ENCODE peak calls at places on chromosomes 5 and 9, in seven cellular contexts. One of them, this sample, is unnamed.

GRCh38 chr5:143554194-143554717 is 150.8 kb upstream of the NR3C1 start:
- DNase-seq in WTC11: no peak
- DNase-seq in HepG2: no peak
- DNase-seq in H1: no peak
- DNase-seq in SK-N-SH: no peak
- DNase-seq in NB4: peak
- DNase-seq in A549: peak
- DNase-seq in this sample: no peak

GRCh38 chr5:127028822-127029457 is 1.4 kb downstream of the MARCHF3 start:
- DNase-seq in WTC11: no peak
- DNase-seq in A549: no peak
- DNase-seq in H1: no peak
- DNase-seq in SK-N-SH: peak
- DNase-seq in HepG2: peak
- DNase-seq in NB4: peak
- DNase-seq in this sample: peak

GRCh38 chr5:10892135-10892910 is 131.3 kb upstream of the DAP start:
- DNase-seq in H1: no peak
- DNase-seq in WTC11: no peak
- DNase-seq in NB4: no peak
- DNase-seq in SK-N-SH: no peak
- DNase-seq in HepG2: no peak
- DNase-seq in A549: no peak
- DNase-seq in this sample: no peak

GRCh38 chr5:17282283-17283120 is 65.1 kb downstream of the BASP1 start:
- DNase-seq in H1: no peak
- DNase-seq in SK-N-SH: no peak
- DNase-seq in WTC11: no peak
- DNase-seq in HepG2: no peak
- DNase-seq in A549: no peak
- DNase-seq in NB4: peak
- DNase-seq in this sample: no peak

GRCh38 chr9:36900856-36901220 is 133.2 kb downstream of the PAX5 start:
- DNase-seq in H1: no peak
- DNase-seq in WTC11: no peak
- DNase-seq in NB4: no peak
- DNase-seq in A549: no peak
- DNase-seq in HepG2: no peak
- DNase-seq in SK-N-SH: no peak
- DNase-seq in this sample: no peak

GRCh38 chr9:75451505-75451904 is 363.2 kb downstream of the OSTF1 start:
- DNase-seq in WTC11: no peak
- DNase-seq in A549: no peak
- DNase-seq in NB4: no peak
- DNase-seq in SK-N-SH: no peak
- DNase-seq in HepG2: no peak
- DNase-seq in H1: no peak
- DNase-seq in this sample: no peak

GRCh38 chr5:77229887-77230286 is 19.4 kb downstream of the PDE8B start:
- DNase-seq in WTC11: no peak
- DNase-seq in A549: no peak
- DNase-seq in NB4: no peak
- DNase-seq in HepG2: no peak
- DNase-seq in SK-N-SH: no peak
- DNase-seq in H1: no peak
- DNase-seq in this sample: no peak

GRCh38 chr9:95494416-95495371 is 22.1 kb downstream of the PTCH1 start:
- DNase-seq in HepG2: no peak
- DNase-seq in NB4: peak
- DNase-seq in H1: no peak
- DNase-seq in A549: no peak
- DNase-seq in WTC11: peak
- DNase-seq in SK-N-SH: peak
- DNase-seq in this sample: no peak

GRCh38 chr5:134120386-134121138 is 6.1 kb downstream of the TCF7 start:
- DNase-seq in WTC11: no peak
- DNase-seq in H1: no peak
- DNase-seq in NB4: no peak
- DNase-seq in A549: no peak
- DNase-seq in SK-N-SH: no peak
- DNase-seq in HepG2: no peak
- DNase-seq in this sample: no peak

GRCh38 chr5:158619083-158619788 is 480.5 kb downstream of the EBF1 start:
- DNase-seq in A549: no peak
- DNase-seq in HepG2: peak
- DNase-seq in H1: no peak
- DNase-seq in SK-N-SH: no peak
- DNase-seq in WTC11: no peak
- DNase-seq in NB4: no peak
- DNase-seq in this sample: no peak

GRCh38 chr5:573206-573605 is 38.9 kb upstream of the CEP72 start:
- DNase-seq in NB4: no peak
- DNase-seq in SK-N-SH: no peak
- DNase-seq in WTC11: no peak
- DNase-seq in A549: no peak
- DNase-seq in HepG2: no peak
- DNase-seq in H1: no peak
- DNase-seq in this sample: no peak

GRCh38 chr5:95080026-95080425 is 204.9 kb downstream of the MCTP1 start:
- DNase-seq in HepG2: no peak
- DNase-seq in H1: no peak
- DNase-seq in WTC11: no peak
- DNase-seq in NB4: no peak
- DNase-seq in A549: no peak
- DNase-seq in SK-N-SH: no peak
- DNase-seq in this sample: no peak

GRCh38 chr5:136242136-136242535 is 49.2 kb upstream of the SMIM32 start:
- DNase-seq in WTC11: no peak
- DNase-seq in H1: no peak
- DNase-seq in SK-N-SH: no peak
- DNase-seq in A549: no peak
- DNase-seq in HepG2: no peak
- DNase-seq in NB4: no peak
- DNase-seq in this sample: no peak

GRCh38 chr5:73170522-73170921 is 2.5 kb upstream of the TMEM174 start:
- DNase-seq in SK-N-SH: no peak
- DNase-seq in NB4: peak
- DNase-seq in A549: peak
- DNase-seq in WTC11: peak
- DNase-seq in HepG2: peak
- DNase-seq in H1: peak
- DNase-seq in this sample: peak

GRCh38 chr9:8907863-8908262 is 1108.3 kb upstream of the DMAC1 start:
- DNase-seq in NB4: no peak
- DNase-seq in HepG2: no peak
- DNase-seq in WTC11: no peak
- DNase-seq in H1: no peak
- DNase-seq in SK-N-SH: no peak
- DNase-seq in A549: peak
- DNase-seq in this sample: peak

GRCh38 chr9:72540348-72540873 is 19.0 kb downstream of the TMC1 start:
- DNase-seq in HepG2: no peak
- DNase-seq in SK-N-SH: no peak
- DNase-seq in NB4: no peak
- DNase-seq in WTC11: no peak
- DNase-seq in H1: no peak
- DNase-seq in A549: peak
- DNase-seq in this sample: no peak

GRCh38 chr5:134086943-134087305 is 27.6 kb upstream of the TCF7 start:
- DNase-seq in WTC11: no peak
- DNase-seq in HepG2: no peak
- DNase-seq in SK-N-SH: no peak
- DNase-seq in H1: no peak
- DNase-seq in A549: no peak
- DNase-seq in NB4: no peak
- DNase-seq in this sample: no peak

GRCh38 chr9:114424126-114424525 is 36.3 kb upstream of the AKNA start:
- DNase-seq in NB4: no peak
- DNase-seq in H1: no peak
- DNase-seq in SK-N-SH: no peak
- DNase-seq in WTC11: no peak
- DNase-seq in HepG2: no peak
- DNase-seq in A549: no peak
- DNase-seq in this sample: no peak

GRCh38 chr5:175689147-175689991 is 31.5 kb downstream of the HRH2 start:
- DNase-seq in NB4: peak
- DNase-seq in A549: no peak
- DNase-seq in H1: no peak
- DNase-seq in SK-N-SH: no peak
- DNase-seq in HepG2: no peak
- DNase-seq in WTC11: no peak
- DNase-seq in this sample: no peak

DNA sequence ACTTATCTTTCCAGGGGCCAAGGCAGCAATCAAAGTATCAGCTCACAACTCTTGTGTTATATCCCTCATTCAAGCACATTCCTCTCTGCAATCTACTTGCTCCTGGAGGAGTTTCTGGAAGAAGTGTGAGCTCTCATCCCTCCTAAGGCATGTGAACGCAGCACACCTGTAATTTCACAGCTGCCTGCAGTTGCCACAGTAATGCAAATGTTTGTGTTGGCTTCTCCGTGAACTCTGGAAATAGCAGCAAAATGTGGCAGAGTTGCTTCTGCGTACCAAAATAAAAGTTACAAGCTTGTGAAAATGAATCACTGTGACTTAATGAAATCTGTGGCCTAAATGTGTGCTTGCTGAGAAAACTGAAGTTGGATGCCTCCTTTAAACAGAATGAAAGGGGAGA is 89.8 kb upstream of the EQTN start:
- DNase-seq in H1: peak
- DNase-seq in SK-N-SH: no peak
- DNase-seq in NB4: no peak
- DNase-seq in HepG2: no peak
- DNase-seq in WTC11: no peak
- DNase-seq in A549: no peak
- DNase-seq in this sample: no peak
- TF ChIP-seq MAX in H1: no peak
- TF ChIP-seq MAX in SK-N-SH: no peak
- TF ChIP-seq MAX in NB4: no peak
- TF ChIP-seq MAX in HepG2: no peak
- TF ChIP-seq MAX in WTC11: no peak
- TF ChIP-seq MAX in A549: no peak
- TF ChIP-seq MAX in this sample: no peak

DNA sequence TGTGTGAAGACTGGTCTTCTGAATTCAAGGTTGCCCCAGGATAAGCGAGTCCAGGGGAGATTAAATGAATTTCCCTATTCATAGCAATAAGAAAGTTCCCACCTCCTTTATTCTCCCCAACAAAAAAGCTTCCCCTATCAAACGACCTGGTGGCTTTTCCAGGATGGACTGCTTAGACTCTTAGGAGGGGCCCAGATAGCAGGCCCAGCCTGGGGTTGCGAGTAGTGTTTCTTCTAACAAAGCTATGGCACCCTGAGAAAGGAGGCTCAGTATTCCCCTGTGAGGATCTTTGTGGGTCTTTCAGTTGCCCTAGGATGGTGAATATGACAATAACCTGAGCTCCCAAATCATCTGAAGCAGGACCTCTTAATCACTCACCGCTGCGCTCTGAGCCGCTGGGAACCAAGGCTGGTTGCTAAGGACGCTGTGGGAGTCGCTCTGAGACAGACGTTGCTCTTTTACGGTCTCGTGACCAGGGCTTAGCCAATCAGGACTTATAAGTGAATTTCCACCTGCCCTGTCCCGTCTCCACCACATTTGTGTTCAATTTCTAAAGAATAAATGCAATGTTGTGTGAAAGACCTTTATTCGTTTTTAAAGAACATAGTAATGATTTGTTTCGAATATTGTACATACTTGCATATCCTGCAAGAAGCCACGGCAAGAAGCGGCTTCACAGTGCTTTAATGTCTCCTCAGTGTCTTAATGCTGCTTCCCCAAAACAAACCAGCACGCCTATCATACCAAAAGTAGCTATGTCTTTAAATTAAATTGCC is at the start of gene TMEM232:
- DNase-seq in A549: peak
- DNase-seq in H1: peak
- DNase-seq in WTC11: peak
- DNase-seq in NB4: no peak
- DNase-seq in HepG2: peak
- DNase-seq in SK-N-SH: peak
- DNase-seq in this sample: peak
- TF ChIP-seq MAX in A549: no peak
- TF ChIP-seq MAX in H1: no peak
- TF ChIP-seq MAX in WTC11: no peak
- TF ChIP-seq MAX in NB4: no peak
- TF ChIP-seq MAX in HepG2: no peak
- TF ChIP-seq MAX in SK-N-SH: no peak
- TF ChIP-seq MAX in this sample: peak

DNA sequence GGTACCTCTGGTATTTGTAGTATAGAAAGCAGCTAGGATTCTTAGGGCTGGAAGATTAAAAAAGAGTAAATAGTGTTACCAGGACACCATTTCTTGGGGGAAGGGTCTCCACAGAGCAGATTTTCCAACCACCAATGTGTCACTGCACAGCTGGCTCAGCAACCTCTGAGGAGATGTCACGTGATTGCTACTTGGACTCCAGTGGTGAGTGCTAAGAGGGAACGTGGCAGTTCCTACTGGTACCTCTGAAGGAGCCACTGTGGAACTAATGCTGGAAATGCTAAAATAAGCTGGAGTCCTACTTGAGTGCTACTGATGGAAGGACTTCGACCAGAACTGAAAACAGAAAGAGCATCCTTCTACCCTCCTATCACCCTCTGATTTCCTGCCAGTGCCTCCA is 36.1 kb upstream of the SPDL1 start:
- DNase-seq in NB4: no peak
- DNase-seq in A549: no peak
- DNase-seq in H1: no peak
- DNase-seq in HepG2: no peak
- DNase-seq in SK-N-SH: no peak
- DNase-seq in WTC11: no peak
- DNase-seq in this sample: no peak
- TF ChIP-seq MAX in NB4: no peak
- TF ChIP-seq MAX in A549: no peak
- TF ChIP-seq MAX in H1: no peak
- TF ChIP-seq MAX in HepG2: no peak
- TF ChIP-seq MAX in SK-N-SH: no peak
- TF ChIP-seq MAX in WTC11: no peak
- TF ChIP-seq MAX in this sample: no peak

DNA sequence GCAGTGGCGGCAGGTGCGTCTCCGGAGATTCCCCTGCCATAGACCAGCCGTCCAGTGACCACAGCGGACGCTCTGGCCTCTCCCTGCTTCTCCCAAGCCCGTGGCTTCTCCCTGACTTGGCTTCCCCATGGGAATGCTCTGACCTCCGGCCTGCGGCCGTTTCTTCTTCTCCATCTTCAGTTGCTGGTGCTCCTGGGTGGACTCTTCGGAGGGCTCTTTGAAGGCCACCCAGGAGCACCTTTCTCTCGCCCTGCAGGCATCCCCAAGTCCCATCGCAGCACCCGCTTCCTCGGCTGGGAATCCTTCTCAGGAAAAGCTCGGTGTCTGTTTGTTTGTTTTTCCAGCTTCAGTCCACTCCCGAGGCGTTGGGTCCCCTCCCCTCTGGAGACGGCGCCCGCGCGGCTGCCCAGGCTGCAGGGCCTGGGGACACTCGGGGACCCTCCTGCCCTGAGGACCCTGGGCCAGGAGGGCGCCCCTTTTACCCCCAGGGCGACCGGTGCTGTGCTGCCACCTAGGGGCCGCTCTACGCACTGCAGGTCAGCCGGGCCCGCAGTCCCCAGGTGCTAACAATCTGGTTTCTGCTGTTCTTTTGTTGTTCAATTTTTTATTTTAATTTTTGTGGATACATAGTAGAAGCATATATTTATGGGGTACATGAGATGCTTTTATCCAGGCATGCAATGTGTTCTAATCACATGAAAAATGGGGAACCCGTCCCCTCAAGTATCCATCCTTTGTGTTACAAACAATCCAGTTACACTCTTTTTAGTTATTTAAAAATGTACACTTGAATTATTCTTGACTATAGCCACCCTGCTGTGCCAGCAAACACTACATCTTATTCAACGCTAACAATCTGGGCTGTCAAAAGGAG is 197.9 kb upstream of the ADAMTS16 start:
- DNase-seq in A549: no peak
- DNase-seq in H1: peak
- DNase-seq in WTC11: peak
- DNase-seq in HepG2: no peak
- DNase-seq in SK-N-SH: peak
- DNase-seq in NB4: peak
- DNase-seq in this sample: no peak
- TF ChIP-seq MAX in A549: no peak
- TF ChIP-seq MAX in H1: no peak
- TF ChIP-seq MAX in WTC11: no peak
- TF ChIP-seq MAX in HepG2: no peak
- TF ChIP-seq MAX in SK-N-SH: no peak
- TF ChIP-seq MAX in NB4: no peak
- TF ChIP-seq MAX in this sample: no peak